ENCODE peak calls at places on chromosome 13, in ten cellular contexts. R is HEK293T; I is glutamatergic neuron; F is stimulated activated CD8-positive, alpha-beta memory T cell treated with anti-CD3 and anti-CD28 coated beads, Interleukin-4, amount 100 ng/mL, for 1 hour; P is fibroblast of villous mesenchyme; Q is substantia nigra; U is stimulated activated CD4-positive, alpha-beta T cell treated with anti-CD3 and anti-CD28 coated beads, Interleukin-12 subunit alpha, Interleukin-12 subunit beta, amount 100 ng/mL, for 24 hours; X is kidney epithelial cell; O is activated CD4-positive, CD25-positive, alpha-beta regulatory T cell treated with anti-CD3 and anti-CD28 coated beads, Interleukin-2, amount 50 U/mL, for 16 hours; W is mucosa of gallbladder. T is an unnamed sample.
A peak's percentile ranks its signal among the peaks of the same experiment; 100 is the strongest.

GRCh38 chr13:79709526-79709925 is 228.6 kb downstream of the NDFIP2 start:
- DNase-seq in O (no peak), F (no peak), X (no peak), P (peak; percentile 41), R (no peak), I (no peak), U (no peak), Q (no peak), W (no peak), T (no peak)

GRCh38 chr13:39362652-39363390 is 240.2 kb downstream of the LHFPL6 start:
- DNase-seq in F (no peak), R (no peak), I (no peak), X (no peak), U (no peak), Q (no peak), W (no peak), P (no peak), O (no peak), T (no peak)

GRCh38 chr13:25422153-25422552 is 50.4 kb downstream of the ATP8A2 start:
- DNase-seq in U (no peak), I (no peak), X (no peak), O (no peak), R (no peak), F (no peak), Q (no peak), W (no peak), P (no peak), T (no peak)

GRCh38 chr13:60572003-60572792 is 175.2 kb downstream of the TDRD3 start:
- DNase-seq in I (no peak), X (peak; percentile 61), R (no peak), Q (no peak), F (no peak), O (no peak), W (no peak), P (peak; percentile 45), U (no peak), T (no peak)

GRCh38 chr13:111415216-111415615 is 94.8 kb downstream of the TEX29 start:
- DNase-seq in P (no peak), I (no peak), X (no peak), W (no peak), R (no peak), F (no peak), Q (no peak), O (no peak), U (no peak), T (no peak)

GRCh38 chr13:45879666-45880065 is 28.1 kb upstream of the SIAH3 start:
- DNase-seq in F (no peak), P (no peak), O (no peak), R (peak; percentile 46), X (no peak), I (peak; percentile 39), W (peak; percentile 44), Q (no peak), U (no peak), T (no peak)

GRCh38 chr13:110179116-110179857 is 127.7 kb downstream of the COL4A1 start:
- DNase-seq in R (no peak), U (no peak), W (no peak), X (no peak), O (no peak), I (no peak), F (no peak), Q (no peak), P (no peak), T (no peak)

GRCh38 chr13:41505209-41505835 is 48.0 kb downstream of the RGCC start:
- DNase-seq in Q (no peak), W (no peak), F (no peak), U (no peak), O (no peak), R (no peak), P (peak; percentile 94), I (no peak), X (peak; percentile 70), T (no peak)

GRCh38 chr13:41622545-41623429 is 165.4 kb downstream of the RGCC start:
- DNase-seq in P (peak; percentile 95), R (no peak), X (no peak), U (no peak), W (no peak), I (no peak), F (no peak), Q (no peak), O (no peak), T (no peak)

GRCh38 chr13:34842466-34842865 is 99.6 kb upstream of the NBEA start:
- DNase-seq in X (no peak), U (no peak), I (no peak), Q (no peak), R (no peak), P (no peak), F (no peak), W (no peak), O (no peak), T (no peak)

GRCh38 chr13:70249332-70250064 is 141.2 kb upstream of the KLHL1 start:
- DNase-seq in F (no peak), R (no peak), P (no peak), O (no peak), Q (no peak), U (no peak), X (peak; percentile 84), I (no peak), W (no peak), T (no peak)

GRCh38 chr13:75256922-75257321 is 225.0 kb downstream of the TBC1D4 start:
- DNase-seq in F (no peak), U (no peak), X (no peak), R (no peak), O (no peak), W (peak; percentile 46), Q (no peak), P (no peak), I (no peak), T (no peak)

T was measured in activated naive CD4-positive, alpha-beta T cell.